ENCODE peak calls at places on chromosomes 13 and 19, in eight cellular contexts. S, Q, O, P, M, B, T and F are unnamed samples.
A peak's percentile ranks its signal among the peaks of the same experiment; 100 is the strongest.

GRCh38 chr19:48614436-48615144 is at the start of gene FAM83E:
- DNase-seq in B (no peak), M (no peak), O (no peak), S (no peak), Q (no peak), T (no peak), P (no peak), F (no peak)

GRCh38 chr19:7654401-7654800 is 14.4 kb upstream of the RETN start:
- DNase-seq in B (peak; percentile 29), Q (no peak), T (no peak), M (peak; percentile 46), O (no peak), P (no peak), S (no peak), F (peak; percentile 36)

GRCh38 chr19:46186101-46186716 is 38.2 kb downstream of the IGFL2 start:
- DNase-seq in B (no peak), O (no peak), Q (no peak), T (no peak), M (no peak), P (no peak), S (no peak), F (no peak)

GRCh38 chr13:31894931-31895330 is 136.6 kb upstream of the FRY start:
- DNase-seq in O (no peak), B (no peak), Q (no peak), S (no peak), T (no peak), P (no peak), M (no peak), F (no peak)

GRCh38 chr19:23882493-23882892 is 32.2 kb upstream of the ZNF726 start:
- DNase-seq in O (no peak), T (no peak), M (no peak), B (no peak), P (no peak), Q (no peak), S (no peak), F (no peak)

GRCh38 chr19:15538774-15539173 is 30.4 kb downstream of the CYP4F22 start:
- DNase-seq in P (peak; percentile 44), M (no peak), S (no peak), T (no peak), B (no peak), O (no peak), Q (no peak), F (no peak)

GRCh38 chr13:52850396-52851152 is 2.1 kb upstream of the PCDH8 start:
- DNase-seq in M (peak; percentile 11), T (no peak), Q (peak; percentile 38), B (peak; percentile 78), O (peak; percentile 72), P (peak; percentile 75), S (peak; percentile 87), F (peak; percentile 47)

GRCh38 chr13:74305876-74306275 is 171.7 kb upstream of the KLF12 start:
- DNase-seq in M (no peak), S (no peak), Q (no peak), O (no peak), B (no peak), P (no peak), T (no peak), F (peak; percentile 12)

GRCh38 chr13:20412761-20413355 is 112.8 kb downstream of the CRYL1 start:
- DNase-seq in B (no peak), Q (no peak), P (peak; percentile 55), O (no peak), T (no peak), M (no peak), S (no peak), F (peak; percentile 14)

GRCh38 chr13:94435604-94436226 is 43.8 kb downstream of the DCT start:
- DNase-seq in O (no peak), T (no peak), M (no peak), B (peak; percentile 58), S (no peak), P (no peak), Q (no peak), F (peak; percentile 45)

GRCh38 chr19:2084993-2085720 is 11.0 kb downstream of the MOB3A start:
- DNase-seq in B (no peak), P (peak; percentile 97), Q (peak; percentile 98), T (no peak), O (peak; percentile 64), S (no peak), M (no peak), F (peak; percentile 58)

GRCh38 chr13:97354808-97355207 is 79.2 kb upstream of the RAP2A start:
- DNase-seq in T (no peak), Q (no peak), B (no peak), O (no peak), S (no peak), M (no peak), P (no peak), F (no peak)

GRCh38 chr13:23570099-23570926 is at the start of gene TNFRSF19:
- DNase-seq in S (peak; percentile 55), O (peak; percentile 45), Q (no peak), T (no peak), M (no peak), B (peak; percentile 82), P (no peak), F (peak; percentile 77)

GRCh38 chr19:7083076-7083956 is 13.8 kb downstream of the ZNF557 start:
- DNase-seq in B (no peak), S (peak; percentile 31), M (peak; percentile 33), T (no peak), P (no peak), Q (no peak), O (no peak), F (no peak)

GRCh38 chr13:75705395-75705794 is 69.3 kb downstream of the LMO7 start:
- DNase-seq in T (no peak), B (peak; percentile 44), M (peak; percentile 92), P (no peak), S (no peak), O (no peak), Q (no peak), F (peak; percentile 77)

GRCh38 chr19:1266818-1267440 is 2.2 kb upstream of the CIRBP start:
- DNase-seq in O (peak; percentile 83), Q (peak; percentile 35), T (no peak), B (peak; percentile 56), M (no peak), S (peak; percentile 92), P (peak; percentile 75), F (peak; percentile 59)

GRCh38 chr13:102322211-102322610 is 79.6 kb downstream of the FGF14 start:
- DNase-seq in Q (no peak), T (no peak), M (no peak), O (no peak), P (no peak), B (no peak), S (no peak), F (no peak)

GRCh38 chr13:36639610-36640009 is 34.2 kb upstream of the SERTM1 start:
- DNase-seq in Q (no peak), S (no peak), T (no peak), B (no peak), O (no peak), P (no peak), M (no peak), F (no peak)

GRCh38 chr13:100139822-100140221 is 50.9 kb downstream of the PCCA start:
- DNase-seq in O (no peak), P (no peak), T (no peak), M (no peak), S (no peak), B (no peak), Q (no peak), F (peak; percentile 8)

GRCh38 chr13:94272038-94272437 is 207.4 kb downstream of the DCT start:
- DNase-seq in Q (no peak), P (no peak), M (no peak), T (no peak), O (no peak), S (no peak), B (no peak), F (no peak)

GRCh38 chr19:55368701-55369563 is 1.3 kb downstream of the IL11 start:
- DNase-seq in M (no peak), T (no peak), O (no peak), P (peak; percentile 35), B (peak; percentile 90), Q (no peak), S (no peak), F (peak; percentile 78)

GRCh38 chr13:101978546-101979315 is 423.1 kb downstream of the FGF14 start:
- DNase-seq in Q (no peak), P (no peak), B (no peak), O (no peak), S (no peak), M (no peak), T (no peak), F (no peak)

GRCh38 chr19:13262450-13262849 is 112.2 kb downstream of the IER2 start:
- DNase-seq in M (peak; percentile 11), T (no peak), S (no peak), B (peak; percentile 68), Q (no peak), P (no peak), O (no peak), F (peak; percentile 57)

GRCh38 chr13:29522044-29522685 is 73.3 kb downstream of the SLC7A1 start:
- DNase-seq in Q (no peak), B (peak; percentile 93), P (no peak), T (no peak), M (no peak), O (no peak), S (no peak), F (peak; percentile 97)

GRCh38 chr19:44741841-44742352 is 6.6 kb upstream of the BCL3 start:
- DNase-seq in O (peak; percentile 97), P (no peak), M (peak; percentile 97), Q (peak; percentile 99), T (no peak), B (peak; percentile 97), S (peak; percentile 90), F (peak; percentile 100)

GRCh38 chr13:25422153-25422552 is 50.4 kb downstream of the ATP8A2 start:
- DNase-seq in B (no peak), P (no peak), Q (no peak), T (no peak), M (no peak), O (no peak), S (no peak), F (no peak)

GRCh38 chr13:19984430-19985218 is 26.1 kb downstream of the ZMYM2 start:
- DNase-seq in B (peak; percentile 66), M (no peak), T (no peak), P (no peak), S (no peak), O (no peak), Q (no peak), F (peak; percentile 48)

GRCh38 chr13:110775576-110775975 is 62.1 kb downstream of the ING1 start:
- DNase-seq in S (no peak), P (no peak), O (no peak), Q (peak; percentile 3), T (no peak), M (no peak), B (no peak), F (no peak)

GRCh38 chr19:5096536-5096935 is 127.6 kb downstream of the KDM4B start:
- DNase-seq in T (no peak), P (no peak), B (no peak), M (no peak), S (peak; percentile 63), Q (no peak), O (no peak), F (no peak)

GRCh38 chr13:33235078-33235477 is 50.5 kb downstream of the STARD13 start:
- DNase-seq in Q (no peak), T (no peak), M (no peak), S (no peak), O (no peak), P (no peak), B (peak; percentile 51), F (peak; percentile 78)

GRCh38 chr13:83881917-83882625 is at the start of gene SLITRK1:
- DNase-seq in T (peak; percentile 81), Q (no peak), P (peak; percentile 41), M (no peak), S (peak; percentile 97), O (no peak), B (no peak), F (peak; percentile 87)